ENCODE peak calls at places on chromosomes 12 and 14, in seven cellular contexts. M is K562; I is lung; D is GM23248; F is CD8-positive, alpha-beta memory T cell; J is NT2/D1; S is thyroid gland. L is an unnamed sample. For H3K27me3 and H3K9me3, the result is how much of the 10 kb centered on the place peaks cover.

GRCh38 chr12:88132387-88132786 is 9.5 kb downstream of the CEP290 start:
- DNase-seq in I (no peak), D (no peak), F (no peak), S (no peak), J (no peak), M (no peak), L (no peak)

GRCh38 chr14:95489163-95489887 is 27.1 kb downstream of the SYNE3 start:
- DNase-seq in I (no peak), S (no peak), F (no peak), D (no peak), M (no peak), J (no peak), L (no peak)

GRCh38 chr14:40983604-40984003 is 623.1 kb upstream of the LRFN5 start:
- DNase-seq in F (no peak), J (no peak), D (no peak), S (no peak), M (no peak), I (no peak), L (no peak)

GRCh38 chr12:97022831-97023230 is 115.8 kb downstream of the NEDD1 start:
- DNase-seq in D (no peak), J (no peak), F (no peak), S (no peak), I (no peak), M (no peak), L (no peak)

GRCh38 chr12:4771172-4771959 is 51.2 kb downstream of the GALNT8 start:
- DNase-seq in D (no peak), M (no peak), S (no peak), F (no peak), J (no peak), I (no peak), L (no peak)

GRCh38 chr12:74066476-74066875 is 471.2 kb upstream of the ATXN7L3B start:
- DNase-seq in J (no peak), F (no peak), I (no peak), D (no peak), S (no peak), M (no peak), L (no peak)

GRCh38 chr12:98645572-98646067 is 530 bp downstream of the APAF1 start:
- DNase-seq in D (peak), J (no peak), S (peak), I (peak), M (peak), F (no peak), L (peak)

GRCh38 chr14:29928342-29928640 is 644 bp upstream of the PRKD1 start:
- DNase-seq in S (no peak), F (no peak), J (no peak), I (no peak), M (no peak), D (peak), L (no peak)

GRCh38 chr12:110073049-110073831 is 24.9 kb upstream of the C12orf76 start:
- DNase-seq in M (no peak), S (peak), I (peak), F (no peak), J (no peak), D (peak), L (no peak)

GRCh38 chr14:71799831-71800230 is 132.4 kb upstream of the RGS6 start:
- DNase-seq in I (no peak), M (no peak), F (no peak), J (no peak), D (peak), S (no peak), L (no peak)

GRCh38 chr14:103943673-103944072 is 1.3 kb upstream of the RD3L start:
- DNase-seq in D (no peak), I (no peak), J (no peak), F (no peak), M (peak), S (no peak), L (no peak)

GRCh38 chr14:103941462-103941861 is 867 bp downstream of the RD3L start:
- DNase-seq in I (no peak), M (no peak), S (no peak), F (no peak), J (no peak), D (no peak), L (no peak)

GRCh38 chr14:103946975-103947374 is 4.6 kb upstream of the RD3L start:
- DNase-seq in S (no peak), J (no peak), I (no peak), F (no peak), M (no peak), D (no peak), L (no peak)

DNA sequence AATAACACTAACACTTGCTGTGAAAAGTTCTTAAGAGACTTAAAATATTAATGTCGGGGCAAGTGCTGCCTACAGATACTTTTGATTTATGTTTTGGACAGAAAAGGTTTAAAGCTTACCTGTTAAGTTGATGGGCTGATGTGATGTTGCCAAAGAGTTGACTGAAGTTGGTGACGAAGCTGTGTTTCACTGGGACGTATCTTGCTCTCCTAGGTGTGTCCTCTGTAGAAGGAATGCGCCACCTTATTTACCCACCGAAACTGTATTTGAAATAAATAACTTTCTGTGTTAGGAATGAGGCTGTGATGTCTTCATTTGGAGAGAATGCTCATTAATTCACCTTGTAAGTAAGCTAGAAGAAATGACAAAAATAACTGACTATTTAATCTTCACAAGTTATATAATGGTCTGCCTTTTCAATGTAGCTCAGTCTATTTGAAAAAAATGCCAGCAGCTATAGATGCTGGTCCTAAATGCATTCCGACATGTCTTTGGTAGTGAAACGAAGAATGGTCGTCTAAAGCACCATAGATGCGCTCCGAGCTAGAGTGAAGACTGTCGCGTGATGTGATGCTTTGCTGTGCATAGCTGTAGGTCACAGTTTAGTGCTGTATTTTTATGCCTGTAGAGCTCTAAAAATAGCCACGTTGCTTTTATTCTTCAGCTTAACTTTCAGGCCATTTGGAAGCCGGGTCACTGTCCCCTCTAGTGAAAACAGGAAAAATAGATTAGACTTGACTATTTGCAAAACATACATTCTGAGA is at the start of gene RD3L:
- DNase-seq in I (no peak), S (no peak), D (no peak), M (no peak), J (no peak), F (no peak), L (no peak)
- H3K27me3 ChIP-seq in I (under half), S (under half), D (half or more), M (under half), J (under half), F (under half), L (under half)

GRCh38 chr12:8556748-8557147 is 16.0 kb upstream of the CLEC4E start:
- DNase-seq in I (no peak), D (no peak), S (no peak), M (no peak), F (no peak), J (no peak), L (no peak)
- H3K9me3 ChIP-seq in I (under half), D (under half), S (under half), M (under half), F (under half), J (under half), L (under half)

GRCh38 chr12:111997300-111997699 is 15.7 kb downstream of the TMEM116 start:
- DNase-seq in J (no peak), I (no peak), S (no peak), M (no peak), F (no peak), D (no peak), L (no peak)
- H3K4me3 ChIP-seq in J (no peak), I (no peak), S (no peak), M (no peak), F (no peak), D (no peak), L (no peak)

GRCh38 chr12:53951577-53952334 is 2.9 kb upstream of the HOXC12 start:
- DNase-seq in J (no peak), F (no peak), S (no peak), D (no peak), M (no peak), I (no peak), L (no peak)
- H3K27me3 ChIP-seq in J (half or more), F (half or more), S (half or more), D (half or more), M (half or more), I (under half), L (under half)

GRCh38 chr12:133058203-133059125 is 21.2 kb downstream of the ZNF84 start:
- DNase-seq in J (no peak), F (no peak), S (no peak), M (no peak), I (no peak), D (peak), L (no peak)

GRCh38 chr12:133057446-133057845 is 20.1 kb downstream of the ZNF84 start:
- DNase-seq in M (no peak), S (no peak), J (no peak), F (no peak), I (no peak), D (peak), L (no peak)

GRCh38 chr12:133063556-133063955 is 17.2 kb upstream of the ZNF140 start:
- DNase-seq in M (no peak), J (no peak), I (no peak), D (no peak), F (no peak), S (no peak), L (no peak)

DNA sequence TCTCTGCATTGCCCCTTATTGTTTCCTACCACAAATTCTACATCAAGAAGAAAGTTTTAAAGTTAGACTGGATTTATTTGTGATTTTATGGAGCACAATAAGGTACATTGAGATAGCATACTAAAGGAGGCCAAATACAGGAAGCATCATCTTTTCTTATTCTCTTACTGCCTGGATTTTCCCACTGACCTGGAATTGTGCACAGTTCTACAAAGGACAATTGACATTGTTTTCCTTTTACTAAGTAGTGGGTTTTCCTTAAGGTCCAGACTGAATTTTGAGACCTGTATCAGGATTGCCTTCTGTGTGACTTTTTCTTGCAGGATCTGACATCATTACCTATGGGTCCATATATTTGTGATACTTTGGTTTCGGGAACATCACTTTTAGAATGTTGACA is 18.8 kb upstream of the ZNF140 start:
- DNase-seq in D (no peak), M (no peak), J (no peak), I (no peak), S (no peak), F (no peak), L (no peak)
- H3K9me3 ChIP-seq in D (under half), M (under half), J (half or more), I (under half), S (under half), F (half or more), L (under half)

GRCh38 chr12:67698711-67699603 is 50.4 kb downstream of the DYRK2 start:
- DNase-seq in F (peak), J (no peak), D (peak), S (no peak), M (no peak), I (no peak), L (no peak)
- H3K4me3 ChIP-seq in F (peak), J (no peak), D (peak), S (no peak), M (no peak), I (no peak), L (no peak)

DNA sequence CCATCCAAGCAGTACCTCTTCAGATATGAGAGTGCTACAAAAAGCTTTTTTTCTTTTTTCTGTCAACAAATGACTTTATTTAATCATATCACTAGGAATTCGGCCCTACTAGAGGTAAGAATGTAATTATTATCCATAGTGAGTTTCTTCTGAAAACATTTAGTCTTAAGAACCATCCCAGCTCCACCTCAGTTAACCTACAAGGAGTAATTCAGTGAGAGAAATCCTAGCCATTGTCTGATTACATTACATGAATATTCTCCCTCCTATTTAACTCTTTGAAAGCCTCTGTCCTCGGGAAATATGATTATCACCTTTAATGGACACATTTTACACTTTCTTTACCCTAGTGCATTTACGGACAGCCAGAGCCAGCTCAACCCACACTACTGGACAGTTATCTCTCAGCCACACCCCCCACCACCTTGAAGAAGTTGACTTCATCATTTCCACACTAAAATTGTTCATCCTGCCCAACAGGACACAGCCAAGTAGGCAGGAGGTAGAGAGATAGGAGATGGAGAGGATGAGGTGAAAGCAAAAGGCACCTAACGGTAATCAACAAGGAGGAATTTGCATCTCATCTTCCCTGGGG is 1.3 kb downstream of the PPFIA2 start:
- DNase-seq in S (no peak), D (no peak), F (no peak), J (no peak), M (no peak), I (no peak), L (peak)
- H3K27me3 ChIP-seq in S (under half), D (under half), F (under half), J (under half), M (under half), I (under half), L (under half)

GRCh38 chr12:94318178-94318577 is 141.5 kb downstream of the CEP83 start:
- DNase-seq in J (no peak), D (no peak), F (no peak), S (no peak), M (no peak), I (no peak), L (no peak)

GRCh38 chr12:94326727-94327126 is 132.9 kb downstream of the CEP83 start:
- DNase-seq in I (no peak), F (no peak), M (no peak), S (no peak), D (peak), J (no peak), L (no peak)

GRCh38 chr12:94320109-94320508 is 139.6 kb downstream of the CEP83 start:
- DNase-seq in D (no peak), M (no peak), S (no peak), F (no peak), J (no peak), I (no peak), L (no peak)

GRCh38 chr12:94326234-94326633 is 133.4 kb downstream of the CEP83 start:
- DNase-seq in F (no peak), S (no peak), M (no peak), J (no peak), D (no peak), I (no peak), L (no peak)

DNA sequence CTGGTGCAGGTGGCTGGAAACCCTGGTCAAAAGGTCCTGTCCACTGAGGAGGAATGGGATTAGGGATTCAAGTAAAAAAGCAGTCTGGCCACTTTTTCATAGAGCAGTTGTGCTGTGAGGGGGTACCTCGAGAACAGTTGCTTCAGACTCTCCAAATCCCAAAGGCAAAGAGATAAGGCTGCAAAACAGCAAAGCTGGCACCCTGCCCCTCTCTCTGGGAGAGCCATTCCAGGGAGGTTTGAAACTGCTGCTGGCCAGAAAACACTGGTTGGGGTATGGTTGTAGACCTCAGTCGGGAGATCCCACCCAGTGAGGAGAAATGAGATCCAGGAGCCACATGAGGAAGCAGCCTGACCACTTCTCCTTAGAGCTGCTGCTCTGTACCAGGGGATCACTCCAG is 137.3 kb downstream of the CEP83 start:
- DNase-seq in S (no peak), F (no peak), D (no peak), J (no peak), I (no peak), M (no peak), L (no peak)
- H3K9me3 ChIP-seq in S (under half), F (under half), D (under half), J (under half), I (under half), M (under half), L (under half)